ENCODE peak calls at places on chromosomes 16 and 17, in seven cellular contexts. One of them, this sample, is unnamed.

GRCh38 chr17:56309897-56310296 is 156.6 kb downstream of the ANKFN1 start:
- DNase-seq in fibroblast of mammary gland: peak
- DNase-seq in kidney epithelial cell: no peak
- DNase-seq in IMR-90: peak
- DNase-seq in Calu3: no peak
- DNase-seq in AG09309: no peak
- DNase-seq in stomach: no peak
- DNase-seq in this sample: no peak

GRCh38 chr16:76729525-76729924 is 452.3 kb downstream of the CNTNAP4 start:
- DNase-seq in fibroblast of mammary gland: peak
- DNase-seq in kidney epithelial cell: peak
- DNase-seq in IMR-90: no peak
- DNase-seq in Calu3: no peak
- DNase-seq in AG09309: no peak
- DNase-seq in stomach: no peak
- DNase-seq in this sample: peak

GRCh38 chr16:50072730-50073129 is 7.0 kb downstream of the HEATR3 start:
- DNase-seq in fibroblast of mammary gland: no peak
- DNase-seq in kidney epithelial cell: no peak
- DNase-seq in IMR-90: no peak
- DNase-seq in Calu3: no peak
- DNase-seq in AG09309: no peak
- DNase-seq in stomach: no peak
- DNase-seq in this sample: no peak

GRCh38 chr17:74759941-74760340 is 11.5 kb downstream of the NHERF1 start:
- DNase-seq in fibroblast of mammary gland: no peak
- DNase-seq in kidney epithelial cell: no peak
- DNase-seq in IMR-90: no peak
- DNase-seq in Calu3: peak
- DNase-seq in AG09309: no peak
- DNase-seq in stomach: peak
- DNase-seq in this sample: no peak

GRCh38 chr16:73878616-73879015 is 418.0 kb upstream of the PSMD7 start:
- DNase-seq in fibroblast of mammary gland: peak
- DNase-seq in kidney epithelial cell: peak
- DNase-seq in IMR-90: peak
- DNase-seq in Calu3: peak
- DNase-seq in AG09309: peak
- DNase-seq in stomach: no peak
- DNase-seq in this sample: peak

GRCh38 chr16:10951016-10951415 is 6.7 kb downstream of the CLEC16A start:
- DNase-seq in fibroblast of mammary gland: no peak
- DNase-seq in kidney epithelial cell: no peak
- DNase-seq in IMR-90: peak
- DNase-seq in Calu3: no peak
- DNase-seq in AG09309: no peak
- DNase-seq in stomach: no peak
- DNase-seq in this sample: no peak

GRCh38 chr17:37813753-37814152 is 68.9 kb upstream of the HNF1B start:
- DNase-seq in fibroblast of mammary gland: peak
- DNase-seq in kidney epithelial cell: peak
- DNase-seq in IMR-90: peak
- DNase-seq in Calu3: no peak
- DNase-seq in AG09309: peak
- DNase-seq in stomach: no peak
- DNase-seq in this sample: no peak

GRCh38 chr16:19168173-19169080 is at the start of gene SYT17:
- DNase-seq in fibroblast of mammary gland: no peak
- DNase-seq in kidney epithelial cell: no peak
- DNase-seq in IMR-90: no peak
- DNase-seq in Calu3: peak
- DNase-seq in AG09309: no peak
- DNase-seq in stomach: peak
- DNase-seq in this sample: no peak

DNA sequence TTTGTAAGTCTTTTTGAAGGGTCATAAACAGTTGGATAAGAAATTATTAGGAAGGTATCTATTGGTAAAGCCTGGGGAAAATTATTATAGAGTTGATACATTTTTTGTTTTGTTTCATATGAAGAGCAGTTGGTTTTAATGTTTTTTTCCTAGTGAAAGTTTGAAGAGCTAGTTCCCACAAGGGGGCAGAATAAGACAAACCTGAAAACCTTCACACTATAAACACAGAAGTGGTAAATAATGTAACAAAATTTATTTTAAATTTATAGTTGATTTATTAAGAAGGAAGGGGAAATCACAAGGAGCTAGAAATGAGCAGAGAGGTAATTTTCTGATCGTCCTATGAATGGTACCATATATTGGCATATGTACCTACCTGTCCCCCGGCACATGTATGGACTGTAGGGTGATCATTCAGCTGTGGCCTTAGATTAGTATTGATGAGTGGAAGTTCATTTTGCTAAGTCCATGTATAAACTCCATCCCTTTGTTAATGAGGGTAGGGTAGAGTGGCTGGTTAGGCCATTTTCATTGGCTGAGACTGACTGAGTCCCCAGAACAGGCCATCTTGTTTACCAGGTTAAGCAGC is 116.3 kb downstream of the TANC2 start:
- DNase-seq in fibroblast of mammary gland: peak
- DNase-seq in kidney epithelial cell: no peak
- DNase-seq in IMR-90: peak
- DNase-seq in Calu3: no peak
- DNase-seq in AG09309: peak
- DNase-seq in stomach: no peak
- DNase-seq in this sample: peak
- TF ChIP-seq CTCF in fibroblast of mammary gland: peak
- TF ChIP-seq CTCF in kidney epithelial cell: peak
- TF ChIP-seq CTCF in IMR-90: peak
- TF ChIP-seq CTCF in Calu3: peak
- TF ChIP-seq CTCF in AG09309: peak
- TF ChIP-seq CTCF in stomach: no peak
- TF ChIP-seq CTCF in this sample: peak

GRCh38 chr16:48536600-48537200 is 73.3 kb downstream of the N4BP1 start:
- DNase-seq in fibroblast of mammary gland: peak
- DNase-seq in kidney epithelial cell: no peak
- DNase-seq in IMR-90: no peak
- DNase-seq in Calu3: no peak
- DNase-seq in AG09309: no peak
- DNase-seq in stomach: no peak
- DNase-seq in this sample: no peak

GRCh38 chr16:48533931-48534330 is 76.0 kb downstream of the N4BP1 start:
- DNase-seq in fibroblast of mammary gland: no peak
- DNase-seq in kidney epithelial cell: no peak
- DNase-seq in IMR-90: no peak
- DNase-seq in Calu3: no peak
- DNase-seq in AG09309: no peak
- DNase-seq in stomach: no peak
- DNase-seq in this sample: no peak

GRCh38 chr16:48535369-48535787 is 74.6 kb downstream of the N4BP1 start:
- DNase-seq in fibroblast of mammary gland: no peak
- DNase-seq in kidney epithelial cell: no peak
- DNase-seq in IMR-90: no peak
- DNase-seq in Calu3: no peak
- DNase-seq in AG09309: no peak
- DNase-seq in stomach: no peak
- DNase-seq in this sample: no peak

GRCh38 chr16:48535831-48536599 is 74.0 kb downstream of the N4BP1 start:
- DNase-seq in fibroblast of mammary gland: peak
- DNase-seq in kidney epithelial cell: no peak
- DNase-seq in IMR-90: peak
- DNase-seq in Calu3: no peak
- DNase-seq in AG09309: no peak
- DNase-seq in stomach: no peak
- DNase-seq in this sample: peak

DNA sequence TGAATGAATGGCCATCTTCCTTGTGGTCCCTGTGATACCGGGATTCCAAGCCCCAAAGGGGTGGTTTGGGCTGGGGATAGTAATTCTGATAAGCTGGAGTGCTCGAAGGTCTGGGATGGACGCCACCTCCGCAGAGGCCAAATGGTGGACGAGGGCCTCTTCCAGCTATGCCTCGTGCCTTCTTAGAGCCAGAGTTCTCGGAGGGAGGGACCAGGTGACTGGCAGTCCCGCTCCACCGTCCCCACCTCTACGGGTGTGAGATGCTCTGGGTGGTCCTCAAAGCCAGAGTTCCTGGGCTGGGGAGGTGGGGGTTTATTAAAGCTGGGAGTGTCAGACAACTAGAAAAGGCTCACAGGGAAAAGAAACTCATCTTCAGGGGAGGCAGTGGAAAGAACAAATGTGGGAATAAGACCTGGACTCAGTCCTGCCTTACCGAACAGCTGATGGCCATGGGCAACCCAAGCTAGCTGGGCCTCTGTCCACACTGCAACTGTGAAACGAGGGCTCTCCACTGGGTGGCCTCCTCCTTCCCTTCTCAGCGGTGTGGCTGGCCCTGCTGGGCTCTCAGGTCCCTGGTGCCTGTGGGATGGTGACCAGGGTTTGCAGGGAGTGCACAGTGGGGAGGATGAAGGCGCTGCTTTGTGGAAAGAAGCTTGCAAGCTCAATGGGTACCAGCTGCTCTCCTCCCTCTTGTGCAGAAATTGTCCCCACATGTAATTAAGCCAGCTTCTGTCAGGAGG is 75.2 kb downstream of the N4BP1 start:
- DNase-seq in fibroblast of mammary gland: no peak
- DNase-seq in kidney epithelial cell: no peak
- DNase-seq in IMR-90: no peak
- DNase-seq in Calu3: no peak
- DNase-seq in AG09309: no peak
- DNase-seq in stomach: no peak
- DNase-seq in this sample: no peak
- TF ChIP-seq CTCF in fibroblast of mammary gland: no peak
- TF ChIP-seq CTCF in kidney epithelial cell: no peak
- TF ChIP-seq CTCF in IMR-90: no peak
- TF ChIP-seq CTCF in Calu3: no peak
- TF ChIP-seq CTCF in AG09309: no peak
- TF ChIP-seq CTCF in stomach: no peak
- TF ChIP-seq CTCF in this sample: no peak

GRCh38 chr17:64736804-64737492 is 74.8 kb upstream of the SMURF2 start:
- DNase-seq in fibroblast of mammary gland: peak
- DNase-seq in kidney epithelial cell: no peak
- DNase-seq in IMR-90: peak
- DNase-seq in Calu3: peak
- DNase-seq in AG09309: no peak
- DNase-seq in stomach: peak
- DNase-seq in this sample: no peak
- TF ChIP-seq CTCF in fibroblast of mammary gland: peak
- TF ChIP-seq CTCF in kidney epithelial cell: peak
- TF ChIP-seq CTCF in IMR-90: peak
- TF ChIP-seq CTCF in Calu3: peak
- TF ChIP-seq CTCF in AG09309: peak
- TF ChIP-seq CTCF in stomach: peak
- TF ChIP-seq CTCF in this sample: peak

GRCh38 chr16:86664518-86665318 is 86.4 kb downstream of the FOXL1 start:
- DNase-seq in fibroblast of mammary gland: peak
- DNase-seq in kidney epithelial cell: peak
- DNase-seq in IMR-90: peak
- DNase-seq in Calu3: peak
- DNase-seq in AG09309: peak
- DNase-seq in stomach: peak
- DNase-seq in this sample: peak
- TF ChIP-seq CTCF in fibroblast of mammary gland: no peak
- TF ChIP-seq CTCF in kidney epithelial cell: no peak
- TF ChIP-seq CTCF in IMR-90: no peak
- TF ChIP-seq CTCF in Calu3: no peak
- TF ChIP-seq CTCF in AG09309: no peak
- TF ChIP-seq CTCF in stomach: no peak
- TF ChIP-seq CTCF in this sample: no peak

GRCh38 chr17:35766903-35767510 is 6.3 kb downstream of the C17orf50 start:
- DNase-seq in fibroblast of mammary gland: peak
- DNase-seq in kidney epithelial cell: no peak
- DNase-seq in IMR-90: peak
- DNase-seq in Calu3: peak
- DNase-seq in AG09309: no peak
- DNase-seq in stomach: peak
- DNase-seq in this sample: no peak

GRCh38 chr17:35766489-35766877 is 5.8 kb downstream of the C17orf50 start:
- DNase-seq in fibroblast of mammary gland: no peak
- DNase-seq in kidney epithelial cell: no peak
- DNase-seq in IMR-90: no peak
- DNase-seq in Calu3: no peak
- DNase-seq in AG09309: no peak
- DNase-seq in stomach: no peak
- DNase-seq in this sample: no peak

GRCh38 chr17:35768796-35769195 is 8.1 kb downstream of the C17orf50 start:
- DNase-seq in fibroblast of mammary gland: no peak
- DNase-seq in kidney epithelial cell: no peak
- DNase-seq in IMR-90: no peak
- DNase-seq in Calu3: no peak
- DNase-seq in AG09309: no peak
- DNase-seq in stomach: no peak
- DNase-seq in this sample: no peak

GRCh38 chr17:35773129-35773528 is 12.4 kb downstream of the C17orf50 start:
- DNase-seq in fibroblast of mammary gland: no peak
- DNase-seq in kidney epithelial cell: no peak
- DNase-seq in IMR-90: no peak
- DNase-seq in Calu3: no peak
- DNase-seq in AG09309: no peak
- DNase-seq in stomach: no peak
- DNase-seq in this sample: no peak

GRCh38 chr17:35769895-35770486 is 9.3 kb downstream of the C17orf50 start:
- DNase-seq in fibroblast of mammary gland: no peak
- DNase-seq in kidney epithelial cell: no peak
- DNase-seq in IMR-90: no peak
- DNase-seq in Calu3: no peak
- DNase-seq in AG09309: no peak
- DNase-seq in stomach: no peak
- DNase-seq in this sample: no peak
- TF ChIP-seq CTCF in fibroblast of mammary gland: no peak
- TF ChIP-seq CTCF in kidney epithelial cell: peak
- TF ChIP-seq CTCF in IMR-90: peak
- TF ChIP-seq CTCF in Calu3: peak
- TF ChIP-seq CTCF in AG09309: peak
- TF ChIP-seq CTCF in stomach: no peak
- TF ChIP-seq CTCF in this sample: peak

DNA sequence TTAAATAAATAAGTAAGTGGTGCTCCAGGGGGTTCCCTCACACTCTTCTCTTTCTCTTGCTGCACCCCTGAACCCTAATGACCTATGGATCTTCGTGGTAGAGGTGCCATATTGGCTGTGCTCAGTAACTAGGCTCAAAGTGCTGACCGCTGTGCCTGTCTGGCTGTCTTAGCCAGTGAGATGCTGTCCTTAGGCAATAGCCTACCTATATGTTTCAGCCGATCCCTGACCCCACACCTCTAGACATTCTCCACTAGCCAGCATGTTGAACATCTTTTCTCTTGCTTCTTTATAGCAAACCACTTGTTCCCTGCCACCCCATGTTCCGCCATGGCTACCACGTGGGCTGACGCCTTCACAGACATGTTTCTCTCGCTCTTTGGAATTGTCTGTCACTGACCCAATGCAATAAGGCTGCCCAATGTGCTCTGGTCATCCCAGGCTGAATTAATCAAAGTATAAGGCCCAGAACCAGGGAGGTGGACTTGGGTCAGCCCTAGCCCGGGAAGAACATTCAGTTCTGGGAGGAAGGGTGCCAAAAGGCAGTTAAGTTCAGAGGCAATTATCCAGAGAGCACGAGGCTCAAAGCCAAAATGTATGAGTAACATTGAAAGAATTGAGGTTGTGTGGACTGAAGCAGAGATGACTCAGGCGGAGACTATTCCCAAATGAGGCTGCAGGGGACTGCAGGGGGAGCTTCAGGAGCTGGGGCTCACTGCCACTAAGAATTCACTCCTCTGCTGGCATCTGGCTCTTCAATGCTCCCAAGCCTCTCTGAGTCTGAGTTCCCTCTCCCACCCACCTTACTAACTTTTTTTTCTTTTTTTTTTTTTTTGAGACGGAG is 28.7 kb upstream of the TNRC6A start:
- DNase-seq in fibroblast of mammary gland: peak
- DNase-seq in kidney epithelial cell: peak
- DNase-seq in IMR-90: peak
- DNase-seq in Calu3: peak
- DNase-seq in AG09309: peak
- DNase-seq in stomach: peak
- DNase-seq in this sample: peak
- TF ChIP-seq CTCF in fibroblast of mammary gland: peak
- TF ChIP-seq CTCF in kidney epithelial cell: peak
- TF ChIP-seq CTCF in IMR-90: peak
- TF ChIP-seq CTCF in Calu3: no peak
- TF ChIP-seq CTCF in AG09309: peak
- TF ChIP-seq CTCF in stomach: no peak
- TF ChIP-seq CTCF in this sample: peak

This sample was measured in retinal pigment epithelial cell.